ENCODE peak calls at places on chromosomes 13 and 19, in four cellular contexts. Y is uterus, N is pancreas, M is AG04450. S is an unnamed sample.

GRCh38 chr19:11693505-11694499 is 44.9 kb downstream of the ZNF823 start:
- DNase-seq in Y (no peak), N (no peak), M (no peak), S (no peak)

GRCh38 chr13:65733110-65733509 is 1497.0 kb downstream of the PCDH9 start:
- DNase-seq in Y (no peak), N (no peak), M (no peak), S (no peak)

GRCh38 chr13:75908137-75908536 is 272.0 kb downstream of the LMO7 start:
- DNase-seq in Y (no peak), N (no peak), M (no peak), S (no peak)

GRCh38 chr19:10797541-10798256 is 38.3 kb downstream of the TMED1 start:
- DNase-seq in Y (no peak), N (no peak), M (no peak), S (peak; percentile 96)

GRCh38 chr19:28303502-28303901 is 909.4 kb downstream of the UQCRFS1 start:
- DNase-seq in Y (no peak), N (no peak), M (no peak), S (no peak)

GRCh38 chr19:1811472-1811894 is 593 bp downstream of the ATP8B3 start:
- DNase-seq in Y (peak; percentile 73), N (peak; percentile 92), M (no peak), S (no peak)

GRCh38 chr13:50392977-50393376 is 377.7 kb downstream of the KCNRG start:
- DNase-seq in Y (no peak), N (no peak), M (no peak), S (no peak)

GRCh38 chr13:91046715-91047327 is 300.7 kb upstream of the MIR17HG start:
- DNase-seq in Y (no peak), N (no peak), M (no peak), S (no peak)

GRCh38 chr13:94168784-94169512 is 310.5 kb downstream of the DCT start:
- DNase-seq in Y (no peak), N (no peak), M (no peak), S (no peak)

GRCh38 chr19:42184401-42184861 is 33.0 kb downstream of the DEDD2 start:
- DNase-seq in Y (peak; percentile 45), N (peak; percentile 83), M (peak; percentile 44), S (peak; percentile 57)

GRCh38 chr13:106919093-106919492 is 351.2 kb upstream of the ARGLU1 start:
- DNase-seq in Y (no peak), N (no peak), M (no peak), S (no peak)

GRCh38 chr19:51971624-51972023 is 15.0 kb downstream of the ZNF350 start:
- DNase-seq in Y (no peak), N (no peak), M (no peak), S (peak; percentile 14)

GRCh38 chr19:11096210-11096841 is 7.1 kb downstream of the LDLR start:
- DNase-seq in Y (peak; percentile 73), N (no peak), M (no peak), S (peak; percentile 81)

GRCh38 chr19:5913739-5914357 is at the start of gene CAPS:
- DNase-seq in Y (no peak), N (peak; percentile 82), M (no peak), S (no peak)

GRCh38 chr19:42831221-42832019 is 48.1 kb downstream of the PSG1 start:
- DNase-seq in Y (no peak), N (no peak), M (no peak), S (no peak)

GRCh38 chr19:7303470-7303869 is 9.3 kb upstream of the INSR start:
- DNase-seq in Y (no peak), N (no peak), M (no peak), S (no peak)

GRCh38 chr19:13398780-13399726 is 107.2 kb downstream of the CACNA1A start:
- DNase-seq in Y (no peak), N (no peak), M (peak; percentile 75), S (no peak)

GRCh38 chr19:5684694-5685430 is 4.0 kb downstream of the HSD11B1L start:
- DNase-seq in Y (no peak), N (peak; percentile 55), M (no peak), S (no peak)

GRCh38 chr13:50016421-50016820 is 1.2 kb downstream of the KCNRG start:
- DNase-seq in Y (no peak), N (no peak), M (no peak), S (no peak)

GRCh38 chr19:52735734-52736133 is 890 bp upstream of the ZNF611 start:
- DNase-seq in Y (peak; percentile 82), N (peak; percentile 50), M (no peak), S (peak; percentile 6)

GRCh38 chr13:98484289-98485219 is 92.4 kb downstream of the STK24 start:
- DNase-seq in Y (peak; percentile 77), N (peak; percentile 84), M (no peak), S (peak; percentile 7)

GRCh38 chr19:52963229-52963760 is 614 bp upstream of the ZNF816 start:
- DNase-seq in Y (peak; percentile 20), N (peak; percentile 39), M (no peak), S (no peak)

GRCh38 chr13:52130641-52131040 is 1.8 kb upstream of the NEK5 start:
- DNase-seq in Y (no peak), N (no peak), M (no peak), S (no peak)

GRCh38 chr13:95678967-95679366 is 2.0 kb downstream of the DNAJC3 start:
- DNase-seq in Y (no peak), N (no peak), M (no peak), S (no peak)

GRCh38 chr13:109869312-109870237 is 83.2 kb upstream of the IRS2 start:
- DNase-seq in Y (peak; percentile 71), N (peak; percentile 93), M (peak; percentile 20), S (no peak)

GRCh38 chr13:65959305-65959704 is 1270.8 kb downstream of the PCDH9 start:
- DNase-seq in Y (no peak), N (no peak), M (no peak), S (no peak)

GRCh38 chr19:12331211-12331941 is 2.1 kb downstream of the ZNF563 start:
- DNase-seq in Y (no peak), N (no peak), M (no peak), S (peak; percentile 44)

GRCh38 chr19:48627211-48627864 is 8.0 kb downstream of the SPHK2 start:
- DNase-seq in Y (no peak), N (no peak), M (no peak), S (no peak)

GRCh38 chr19:35436477-35437141 is 11.4 kb upstream of the FFAR2 start:
- DNase-seq in Y (no peak), N (peak; percentile 46), M (no peak), S (no peak)

GRCh38 chr13:43664700-43665191 is 122.0 kb downstream of the ENOX1 start:
- DNase-seq in Y (peak; percentile 23), N (no peak), M (peak; percentile 37), S (no peak)

GRCh38 chr13:81916471-81916870 is 1575.5 kb upstream of the SPRY2 start:
- DNase-seq in Y (no peak), N (no peak), M (no peak), S (no peak)

GRCh38 chr13:99258210-99258860 is at the start of gene GPR18:
- DNase-seq in Y (no peak), N (no peak), M (no peak), S (peak; percentile 10)

GRCh38 chr13:47100214-47100853 is 203.5 kb upstream of the HTR2A start:
- DNase-seq in Y (no peak), N (no peak), M (peak; percentile 8), S (no peak)
- H3K4me3 ChIP-seq in Y (no peak overlapping the region), N (no peak overlapping the region), M (no peak overlapping the region), S (no peak overlapping the region)

DNA sequence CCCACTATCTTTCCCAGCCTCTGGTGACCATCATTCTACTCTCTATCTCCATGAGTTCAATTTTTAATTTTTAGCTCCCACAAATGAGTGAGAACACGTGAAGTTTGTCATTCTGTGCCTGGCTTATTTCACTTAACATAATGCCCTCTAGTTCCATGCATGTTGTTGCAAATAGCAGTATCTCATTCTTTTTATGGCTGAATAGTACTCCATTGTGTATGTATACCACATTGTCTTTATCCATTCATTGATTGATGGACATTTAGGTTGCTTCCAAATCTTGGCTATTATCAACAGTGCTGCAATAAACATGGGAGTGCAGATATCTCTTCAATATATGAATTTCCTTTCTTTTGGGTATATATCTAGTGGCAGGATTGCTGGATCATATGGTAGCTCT is 22.9 kb upstream of the ZFP82 start:
- DNase-seq in Y (no peak), N (no peak), M (no peak), S (no peak)
- H3K9me3 ChIP-seq in Y (no peaks in the 10 kb centered on the region), N (no peaks in the 10 kb centered on the region), M (peaks cover 45% of the 10 kb centered on the region), S (peaks cover 53% of the 10 kb centered on the region)

DNA sequence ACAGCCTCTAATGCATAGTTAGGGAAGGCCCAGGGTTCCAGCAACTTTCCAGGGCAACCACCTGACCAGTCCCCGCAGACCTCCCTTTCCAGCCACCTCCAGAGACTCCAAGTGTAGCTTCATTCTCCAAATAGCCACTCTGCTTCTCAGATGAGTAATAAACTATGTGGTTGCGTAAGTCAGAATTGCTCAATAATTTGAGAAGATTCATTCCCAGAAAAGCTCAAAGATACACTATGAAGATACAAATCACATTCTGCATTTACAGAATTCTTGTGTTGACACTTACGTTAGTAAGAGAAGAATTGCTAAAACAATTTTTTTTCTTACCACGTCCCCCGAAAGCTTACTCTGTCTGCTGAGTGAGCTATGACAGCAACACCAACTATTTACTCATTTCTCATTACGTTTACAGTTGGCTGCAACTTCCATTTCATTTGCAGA is 8.2 kb upstream of the LATS2 start:
- DNase-seq in Y (peak; percentile 43), N (no peak), M (peak; percentile 88), S (no peak)
- H3K4me3 ChIP-seq in Y (no peak overlapping the region), N (no peak overlapping the region), M (no peak overlapping the region), S (no peak overlapping the region)

DNA sequence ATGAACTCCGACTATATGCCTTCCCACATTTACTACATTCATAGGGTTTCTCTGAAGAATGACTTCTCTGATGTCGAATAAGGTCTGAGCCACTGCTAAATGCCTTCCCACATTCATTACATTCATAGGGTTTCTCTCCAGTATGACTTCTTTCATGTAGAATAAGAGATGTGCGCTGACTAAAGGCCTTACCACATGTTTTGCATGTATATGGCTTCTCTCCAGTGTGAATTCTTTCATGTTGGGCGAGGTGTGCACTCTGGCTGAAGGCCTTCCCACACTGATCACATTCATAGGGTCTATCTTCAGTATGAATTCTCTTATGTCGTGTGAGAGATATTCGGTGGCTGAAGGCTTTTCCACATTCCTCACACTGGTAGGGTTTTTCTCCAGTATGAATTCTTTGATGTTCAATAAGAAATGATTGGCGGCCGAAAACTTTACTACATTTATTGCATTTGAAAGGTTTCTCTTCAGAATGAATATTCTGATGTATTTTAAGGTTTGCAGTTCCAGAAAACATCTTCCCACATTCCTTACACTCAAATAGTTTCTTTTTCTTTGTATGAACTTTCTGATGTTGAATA is 35.8 kb downstream of the ZNF667 start:
- DNase-seq in Y (no peak), N (no peak), M (no peak), S (no peak)
- H3K9me3 ChIP-seq in Y (no peaks in the 10 kb centered on the region), N (peaks cover 19% of the 10 kb centered on the region), M (peaks cover 27% of the 10 kb centered on the region), S (peaks cover 59% of the 10 kb centered on the region)